ENCODE peak calls at places on chromosome 2, in six cellular contexts. P is fibroblast of pulmonary artery, S is RWPE1, L is ovary, F is neural crest cell, Z is lung. A is an unnamed sample.

GRCh38 chr2:24482256-24482971 is 8.6 kb upstream of the NCOA1 start:
- DNase-seq in P (no peak), S (no peak), L (no peak), F (no peak), Z (peak), A (no peak)

GRCh38 chr2:126823951-126824350 is 74.7 kb upstream of the TEX51 start:
- DNase-seq in P (no peak), S (no peak), L (no peak), F (no peak), Z (no peak), A (peak)

GRCh38 chr2:20487392-20488135 is 40.7 kb downstream of the RHOB start:
- DNase-seq in P (no peak), S (no peak), L (no peak), F (peak), Z (no peak), A (no peak)

GRCh38 chr2:156892449-156893335 is 364.8 kb upstream of the GALNT5 start:
- DNase-seq in P (peak), S (peak), L (no peak), F (peak), Z (no peak), A (no peak)

GRCh38 chr2:126979604-126980003 is 80.9 kb downstream of the TEX51 start:
- DNase-seq in P (peak), S (no peak), L (no peak), F (no peak), Z (no peak), A (no peak)

GRCh38 chr2:65015731-65016130 is 26.5 kb downstream of the SLC1A4 start:
- DNase-seq in P (peak), S (no peak), L (no peak), F (no peak), Z (no peak), A (no peak)

GRCh38 chr2:101037161-101037755 is 35.2 kb downstream of the RPL31 start:
- DNase-seq in P (no peak), S (no peak), L (no peak), F (no peak), Z (no peak), A (peak)

GRCh38 chr2:28528206-28528605 is 32.3 kb downstream of the PLB1 start:
- DNase-seq in P (no peak), S (no peak), L (no peak), F (no peak), Z (no peak), A (no peak)

GRCh38 chr2:158194229-158194628 is 92.6 kb downstream of the UPP2 start:
- DNase-seq in P (no peak), S (no peak), L (no peak), F (no peak), Z (no peak), A (no peak)

GRCh38 chr2:223941579-223942277 is 3.4 kb downstream of the WDFY1 start:
- DNase-seq in P (peak), S (peak), L (no peak), F (no peak), Z (no peak), A (no peak)

GRCh38 chr2:120394764-120395163 is 48.8 kb downstream of the INHBB start:
- DNase-seq in P (no peak), S (no peak), L (no peak), F (no peak), Z (no peak), A (no peak)

GRCh38 chr2:173755798-173756197 is 209.4 kb downstream of the SP3 start:
- DNase-seq in P (no peak), S (no peak), L (no peak), F (no peak), Z (no peak), A (no peak)

GRCh38 chr2:232951891-232952290 is 61.2 kb downstream of the NGEF start:
- DNase-seq in P (peak), S (peak), L (no peak), F (no peak), Z (no peak), A (no peak)

GRCh38 chr2:27996156-27996920 is 105.8 kb downstream of the BABAM2 start:
- DNase-seq in P (no peak), S (no peak), L (no peak), F (no peak), Z (no peak), A (no peak)

GRCh38 chr2:130835766-130836015 is 1.0 kb upstream of the ARHGEF4 start:
- DNase-seq in P (no peak), S (no peak), L (no peak), F (no peak), Z (no peak), A (no peak)

GRCh38 chr2:213271947-213272346 is 12.3 kb upstream of the SPAG16 start:
- DNase-seq in P (no peak), S (no peak), L (no peak), F (no peak), Z (no peak), A (no peak)

GRCh38 chr2:47719099-47719498 is 63.8 kb upstream of the MSH6 start:
- DNase-seq in P (no peak), S (no peak), L (no peak), F (no peak), Z (no peak), A (no peak)

GRCh38 chr2:188813846-188814245 is 160.3 kb upstream of the COL3A1 start:
- DNase-seq in P (no peak), S (no peak), L (no peak), F (no peak), Z (no peak), A (no peak)

GRCh38 chr2:66489433-66489832 is 54.5 kb downstream of the MEIS1 start:
- DNase-seq in P (no peak), S (no peak), L (no peak), F (no peak), Z (no peak), A (no peak)

GRCh38 chr2:85768713-85769112 is 14.9 kb downstream of the ATOH8 start:
- DNase-seq in P (peak), S (no peak), L (peak), F (no peak), Z (no peak), A (no peak)

GRCh38 chr2:33011406-33011805 is 64.7 kb downstream of the LTBP1 start:
- DNase-seq in P (no peak), S (no peak), L (no peak), F (no peak), Z (no peak), A (no peak)

GRCh38 chr2:17800693-17801458 is 15.4 kb upstream of the MSGN1 start:
- DNase-seq in P (peak), S (no peak), L (no peak), F (no peak), Z (no peak), A (peak)

GRCh38 chr2:235599596-235600338 is 105.9 kb downstream of the AGAP1 start:
- DNase-seq in P (no peak), S (no peak), L (no peak), F (no peak), Z (no peak), A (no peak)

GRCh38 chr2:147438897-147439296 is 405.9 kb upstream of the ACVR2A start:
- DNase-seq in P (no peak), S (no peak), L (no peak), F (no peak), Z (no peak), A (no peak)

GRCh38 chr2:212915121-212915782 is 236.2 kb downstream of the IKZF2 start:
- DNase-seq in P (no peak), S (no peak), L (no peak), F (no peak), Z (no peak), A (no peak)

GRCh38 chr2:237251959-237252358 is 162.0 kb downstream of the COL6A3 start:
- DNase-seq in P (no peak), S (no peak), L (no peak), F (no peak), Z (no peak), A (no peak)

GRCh38 chr2:26039603-26040367 is 5.9 kb downstream of the RAB10 start:
- DNase-seq in P (no peak), S (no peak), L (no peak), F (no peak), Z (no peak), A (no peak)

GRCh38 chr2:191500566-191501389 is 177.2 kb upstream of the NABP1 start:
- DNase-seq in P (no peak), S (no peak), L (peak), F (no peak), Z (no peak), A (no peak)

GRCh38 chr2:13485256-13485655 is 768.5 kb downstream of the TRIB2 start:
- DNase-seq in P (no peak), S (no peak), L (no peak), F (no peak), Z (no peak), A (no peak)

GRCh38 chr2:133733856-133734255 is 165.6 kb upstream of the NCKAP5 start:
- DNase-seq in P (peak), S (no peak), L (no peak), F (no peak), Z (no peak), A (no peak)

GRCh38 chr2:161988589-161988988 is 85.4 kb downstream of the DPP4 start:
- DNase-seq in P (no peak), S (peak), L (no peak), F (no peak), Z (no peak), A (no peak)
- TF ChIP-seq CTCF in P (peak), S (no peak), L (no peak), F (peak), Z (no peak), A (no peak)

DNA sequence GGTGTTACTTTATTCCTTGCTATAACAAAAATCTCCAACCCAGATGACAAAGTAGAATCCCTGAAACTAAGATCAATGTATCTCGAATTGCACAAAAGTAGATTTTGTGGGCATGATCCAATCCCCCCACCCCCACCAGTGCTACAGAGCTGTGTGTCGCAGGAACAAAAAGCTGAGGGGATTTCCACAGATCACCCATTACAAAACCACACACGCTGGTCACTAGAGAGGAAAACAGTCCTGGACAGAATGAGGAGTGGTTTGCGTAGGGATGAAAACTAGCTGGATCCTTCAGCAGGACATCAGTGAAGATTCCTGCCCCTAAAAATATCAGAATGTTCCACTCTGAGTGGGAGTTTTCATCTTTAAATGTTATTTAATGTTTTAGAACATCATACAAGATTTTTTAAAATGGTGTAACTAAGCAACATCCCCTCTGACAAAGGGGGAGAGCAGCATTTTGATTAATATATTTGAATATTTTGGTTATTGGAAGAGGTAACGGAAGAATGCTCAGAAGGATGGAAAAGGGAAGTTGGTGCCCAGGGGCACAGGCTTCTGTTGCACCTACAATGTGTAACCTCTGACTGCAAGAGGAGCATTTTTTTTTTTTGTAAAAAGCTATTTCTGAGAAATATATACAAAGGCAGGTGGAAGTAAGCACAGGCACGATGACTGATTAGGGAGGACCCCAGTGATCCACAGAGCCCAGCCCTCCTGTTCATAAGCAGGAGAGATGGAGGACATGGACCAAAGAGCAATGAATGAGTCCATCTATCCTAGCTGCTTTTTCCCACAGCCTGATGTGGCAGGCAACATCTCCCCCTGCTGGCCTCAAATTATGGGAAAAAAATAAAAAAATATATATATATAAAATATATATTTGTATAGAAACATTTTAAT is 165.6 kb upstream of the STK17B start:
- DNase-seq in P (peak), S (peak), L (no peak), F (no peak), Z (no peak), A (no peak)
- TF ChIP-seq CTCF in P (peak), S (no peak), L (no peak), F (peak), Z (no peak), A (peak)

GRCh38 chr2:11829947-11830707 is 83.7 kb downstream of the LPIN1 start:
- DNase-seq in P (peak), S (peak), L (peak), F (peak), Z (peak), A (peak)
- TF ChIP-seq CTCF in P (peak), S (peak), L (no peak), F (peak), Z (no peak), A (peak)

DNA sequence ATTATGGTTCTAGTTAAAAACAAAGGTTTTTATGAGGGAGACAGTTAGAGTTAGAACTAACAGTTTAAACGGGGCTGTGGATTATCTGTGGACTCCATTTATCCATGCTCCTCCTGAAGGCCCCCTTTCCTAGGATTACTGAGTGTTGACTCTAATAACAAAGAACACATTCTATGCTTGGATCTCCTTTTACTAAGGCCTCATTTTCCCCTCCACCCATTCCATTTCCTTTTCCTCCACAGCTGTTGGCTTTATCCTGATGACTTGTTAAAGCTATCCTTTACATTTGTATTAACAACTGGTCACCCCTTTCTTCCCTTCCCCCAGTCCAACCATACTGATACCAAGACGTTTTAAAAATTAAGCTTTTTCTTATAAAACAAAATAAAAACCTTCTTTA is 220.6 kb downstream of the SRBD1 start:
- DNase-seq in P (no peak), S (no peak), L (no peak), F (no peak), Z (no peak), A (no peak)
- TF ChIP-seq CTCF in P (no peak), S (no peak), L (no peak), F (no peak), Z (no peak), A (no peak)

DNA sequence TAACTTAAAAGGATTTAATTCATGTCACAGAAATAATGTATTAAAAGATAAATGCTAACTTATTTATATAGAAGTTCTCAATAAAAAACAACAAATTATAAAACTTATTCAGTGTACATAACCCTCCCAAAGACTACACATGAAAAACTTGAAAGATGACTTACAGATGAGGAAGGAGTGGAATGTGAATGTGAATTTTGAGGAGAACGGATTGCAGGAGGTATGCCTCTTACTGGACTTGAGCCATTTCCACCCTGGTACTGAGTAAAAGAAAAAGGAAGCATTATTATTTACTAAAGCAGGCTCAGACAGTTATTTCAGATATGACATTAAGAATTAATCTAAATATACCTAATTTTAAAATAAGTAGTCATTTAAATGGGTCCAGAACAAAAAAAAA is 104.4 kb downstream of the TLK1 start:
- DNase-seq in P (peak), S (no peak), L (no peak), F (no peak), Z (no peak), A (no peak)
- TF ChIP-seq CTCF in P (no peak), S (no peak), L (no peak), F (no peak), Z (no peak), A (no peak)

DNA sequence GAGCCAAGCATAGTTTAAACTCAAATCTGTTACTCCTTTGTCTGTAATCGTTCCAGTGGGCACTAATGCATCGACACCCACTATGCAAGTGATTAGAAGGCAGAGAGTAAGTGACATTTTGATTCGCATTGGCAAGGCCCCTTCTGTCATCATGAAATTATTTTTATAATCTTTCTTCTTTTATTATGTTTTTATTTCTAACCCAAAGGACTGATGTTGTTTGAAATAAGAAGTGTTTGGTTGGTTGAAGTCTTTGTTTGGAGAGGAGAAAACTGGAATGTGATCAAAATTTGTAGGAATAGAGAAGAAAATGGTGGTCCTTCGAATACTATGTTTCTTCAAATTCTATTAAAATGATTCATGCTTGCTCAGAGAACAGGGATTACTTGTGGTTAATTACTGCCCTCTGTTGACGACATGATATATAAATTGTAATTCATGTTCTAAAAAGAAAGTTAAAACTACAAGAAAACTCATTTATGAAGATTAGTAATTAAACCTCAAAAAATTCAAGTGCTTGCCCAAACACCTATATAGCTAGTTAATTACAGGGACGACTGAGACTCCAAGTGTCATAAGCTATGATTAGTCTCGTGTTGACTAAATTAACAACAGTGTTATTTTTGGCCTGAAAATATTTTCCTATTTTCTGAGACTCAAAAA is 26.4 kb upstream of the TFPI start:
- DNase-seq in P (peak), S (peak), L (no peak), F (no peak), Z (no peak), A (no peak)
- TF ChIP-seq CTCF in P (peak), S (no peak), L (no peak), F (peak), Z (peak), A (peak)

DNA sequence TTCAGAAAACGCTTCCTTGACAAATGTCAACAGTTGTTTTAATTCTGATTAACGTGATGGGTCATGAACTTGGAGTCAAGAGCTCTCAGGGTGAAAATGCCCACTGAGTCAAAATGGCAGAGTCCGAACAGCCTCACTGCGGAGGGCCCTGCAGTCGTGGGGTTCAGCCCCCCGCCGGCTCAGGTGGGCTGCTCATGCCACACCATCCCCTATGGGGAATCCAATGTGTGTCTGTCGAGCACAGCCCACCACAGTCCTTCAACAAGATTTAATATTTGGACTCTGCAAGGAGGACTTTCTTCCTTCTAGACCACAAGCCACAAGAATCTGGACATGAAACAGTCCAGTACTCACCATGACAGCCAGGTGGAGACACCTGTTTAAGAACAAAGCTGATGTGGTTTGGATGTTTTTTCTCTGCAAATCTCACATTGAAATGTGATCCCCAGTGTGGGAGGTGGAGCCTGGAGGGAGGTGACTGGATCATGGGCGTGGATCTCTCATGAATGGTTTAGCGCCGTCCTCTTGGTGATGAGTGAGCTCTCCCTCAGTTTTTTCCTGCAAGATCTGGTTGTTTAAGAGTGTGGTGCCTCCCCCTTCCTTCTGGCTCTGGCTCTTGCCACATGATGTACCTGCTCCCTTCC is 201.0 kb downstream of the NDUFA10 start:
- DNase-seq in P (no peak), S (peak), L (peak), F (no peak), Z (peak), A (peak)
- TF ChIP-seq CTCF in P (no peak), S (peak), L (no peak), F (peak), Z (no peak), A (no peak)